ENCODE peak calls at places on chromosomes 5 and 9, in five cellular contexts. T, A, V, Y and U are unnamed samples.

GRCh38 chr5:95858023-95858461 is 35.5 kb upstream of the GLRX start:
- DNase-seq in T (peak), A (peak), V (no peak), Y (no peak), U (peak)

GRCh38 chr5:399296-400281 is 43.4 kb upstream of the EXOC3 start:
- DNase-seq in T (peak), A (peak), V (peak), Y (peak), U (peak)

GRCh38 chr5:61496406-61497307 is 164.6 kb downstream of the ZSWIM6 start:
- DNase-seq in T (no peak), A (no peak), V (no peak), Y (no peak), U (no peak)

GRCh38 chr5:10705736-10706135 is 55.3 kb downstream of the DAP start:
- DNase-seq in T (no peak), A (no peak), V (no peak), Y (no peak), U (no peak)

GRCh38 chr5:66945389-66946349 is 250.9 kb downstream of the CD180 start:
- DNase-seq in T (no peak), A (peak), V (peak), Y (no peak), U (no peak)

GRCh38 chr5:154516475-154516874 is 38.4 kb upstream of the HAND1 start:
- DNase-seq in T (no peak), A (no peak), V (peak), Y (no peak), U (no peak)

GRCh38 chr5:138595396-138595795 is 20.2 kb upstream of the HSPA9 start:
- DNase-seq in T (no peak), A (peak), V (no peak), Y (peak), U (no peak)

GRCh38 chr5:156879665-156880285 is 29.7 kb downstream of the PPP1R2B start:
- DNase-seq in T (no peak), A (no peak), V (peak), Y (no peak), U (no peak)

GRCh38 chr9:18703086-18703750 is 229.3 kb downstream of the ADAMTSL1 start:
- DNase-seq in T (no peak), A (peak), V (no peak), Y (no peak), U (no peak)

GRCh38 chr5:148904440-148904839 is 78.0 kb downstream of the ADRB2 start:
- DNase-seq in T (no peak), A (no peak), V (no peak), Y (no peak), U (no peak)

GRCh38 chr9:88829276-88829675 is 162.0 kb upstream of the S1PR3 start:
- DNase-seq in T (no peak), A (peak), V (peak), Y (no peak), U (peak)

GRCh38 chr5:158485604-158486081 is 614.1 kb downstream of the EBF1 start:
- DNase-seq in T (peak), A (peak), V (no peak), Y (no peak), U (no peak)

DNA sequence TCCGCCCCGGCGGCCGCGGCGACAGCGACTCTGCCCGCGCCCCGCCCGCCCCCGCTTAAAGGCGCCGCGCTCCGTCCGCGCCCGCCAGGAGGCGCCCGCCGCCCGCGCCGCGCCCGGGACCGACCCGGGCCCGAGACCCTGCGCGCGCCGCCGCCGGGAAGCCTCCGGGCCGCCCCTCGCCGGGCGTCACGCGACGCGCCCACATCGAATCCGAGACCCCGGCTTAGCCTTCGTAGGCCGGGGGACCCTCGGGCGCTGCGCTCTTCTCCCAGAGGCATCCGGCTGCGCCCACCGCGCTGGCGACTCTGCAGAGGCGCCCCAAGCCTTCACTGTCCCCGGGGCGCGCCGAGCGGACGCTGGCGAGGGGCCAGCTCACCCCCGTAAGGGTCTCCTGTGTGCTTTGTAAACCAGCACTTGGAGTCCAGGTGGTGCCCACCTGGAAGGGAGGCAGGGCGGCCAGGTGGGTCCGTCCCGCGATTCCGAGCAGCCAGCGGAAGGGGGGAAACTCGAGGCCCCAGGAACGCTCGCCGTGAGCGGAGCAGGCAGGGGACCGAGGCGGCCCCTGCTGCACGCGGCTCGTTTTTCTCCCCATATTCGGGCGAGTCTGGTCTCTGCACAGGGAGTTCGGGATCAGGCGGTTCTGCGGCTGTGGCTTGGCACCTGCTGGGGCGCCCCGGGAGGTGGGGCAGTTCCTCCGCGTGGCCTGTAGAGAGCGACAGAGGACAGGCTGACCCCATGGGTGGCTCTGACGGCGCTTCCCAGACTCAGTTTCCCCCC is 432 bp upstream of the ABCA2 start:
- DNase-seq in T (peak), A (peak), V (peak), Y (peak), U (no peak)
- TF ChIP-seq CTCF in T (no peak), A (peak), V (peak), Y (peak), U (peak)

GRCh38 chr5:139638736-139639618 is 9.2 kb upstream of the CXXC5 start:
- DNase-seq in T (peak), A (no peak), V (peak), Y (no peak), U (no peak)
- H3K4me3 ChIP-seq in T (no peak), A (no peak), V (no peak), Y (no peak), U (no peak)

GRCh38 chr9:111696796-111697195 is 35.4 kb downstream of the GNG10 start:
- DNase-seq in T (no peak), A (no peak), V (no peak), Y (no peak), U (no peak)

DNA sequence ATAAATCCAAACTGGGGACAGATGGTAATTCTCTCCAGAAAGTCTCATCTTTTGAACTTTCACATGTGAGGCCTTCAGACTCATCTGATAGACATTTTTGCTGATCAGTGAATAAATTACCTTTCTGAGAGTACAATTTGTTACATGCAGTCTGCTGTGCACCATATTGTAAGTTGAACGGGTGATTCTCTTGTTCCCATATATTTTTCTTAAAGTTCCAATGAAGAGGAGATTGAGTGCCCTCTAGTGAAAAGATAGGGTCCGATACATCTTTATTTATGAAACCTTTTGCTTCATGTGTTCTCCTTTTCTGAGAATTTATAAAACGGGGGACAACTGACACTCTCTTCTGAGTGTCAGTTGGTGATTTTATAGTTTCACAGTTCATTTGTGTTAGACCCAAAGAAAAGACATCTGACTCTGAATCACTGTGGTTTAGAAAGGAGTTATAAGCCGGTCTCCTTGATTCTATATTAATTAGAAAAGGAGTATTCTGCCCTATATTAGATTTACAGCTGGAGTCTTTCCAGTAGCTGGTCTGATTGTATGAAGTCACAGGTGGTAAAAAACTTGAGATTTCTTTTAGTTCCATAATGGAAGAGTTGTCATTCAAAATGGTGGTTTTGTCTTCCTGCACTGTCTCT is 30.4 kb downstream of the GNG10 start:
- DNase-seq in T (no peak), A (peak), V (peak), Y (no peak), U (peak)
- TF ChIP-seq CTCF in T (no peak), A (peak), V (peak), Y (peak), U (peak)

GRCh38 chr5:56616454-56617160 is 198.7 kb upstream of the MAP3K1 start:
- DNase-seq in T (no peak), A (no peak), V (no peak), Y (no peak), U (no peak)
- H3K4me3 ChIP-seq in T (no peak), A (no peak), V (no peak), Y (no peak), U (no peak)

GRCh38 chr9:79757906-79758669 is 186.3 kb downstream of the TLE4 start:
- DNase-seq in T (no peak), A (peak), V (no peak), Y (no peak), U (peak)
- TF ChIP-seq CTCF in T (no peak), A (peak), V (peak), Y (peak), U (peak)

GRCh38 chr5:163695817-163696216 is 190.4 kb downstream of the MAT2B start:
- DNase-seq in T (no peak), A (no peak), V (no peak), Y (no peak), U (no peak)

DNA sequence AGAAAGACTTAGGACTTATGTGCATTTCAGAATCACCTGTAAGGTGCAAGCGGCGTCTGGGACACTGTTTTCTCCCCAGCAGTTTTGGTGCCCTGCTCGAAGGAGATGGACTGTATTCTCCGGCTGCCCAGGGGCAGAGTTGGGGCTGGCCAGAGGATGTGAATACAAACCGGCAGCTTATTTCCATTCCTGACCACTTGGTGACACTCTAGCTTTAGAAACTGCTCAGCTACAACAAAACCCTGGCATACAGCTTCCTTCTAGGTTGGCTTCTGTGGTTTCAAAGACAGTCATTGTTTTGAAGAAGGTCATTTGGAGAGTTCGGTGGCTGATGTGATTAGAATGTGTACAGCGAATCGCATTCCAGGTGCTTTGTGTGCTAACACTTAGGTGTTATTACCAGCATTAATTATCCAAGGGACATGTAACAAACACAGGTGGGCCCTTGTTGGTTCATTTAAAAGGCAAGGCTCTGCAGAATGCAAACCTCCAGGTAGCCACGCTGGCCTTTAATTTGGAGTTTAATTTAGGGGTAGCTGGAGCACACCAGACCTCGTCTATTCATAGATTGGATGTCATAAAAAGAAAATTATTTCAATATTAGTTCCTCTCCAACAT is 191.0 kb downstream of the MAT2B start:
- DNase-seq in T (no peak), A (peak), V (peak), Y (no peak), U (peak)
- H3K4me3 ChIP-seq in T (no peak), A (no peak), V (no peak), Y (no peak), U (no peak)

GRCh38 chr9:38392235-38393127 is at the start of gene ALDH1B1:
- DNase-seq in T (peak), A (peak), V (peak), Y (peak), U (peak)
- TF ChIP-seq CTCF in T (peak), A (peak), V (peak), Y (peak), U (peak)